ENCODE peak calls at places on chromosomes 13 and 19, in ten cellular contexts. X, H, O, R, F, P, K, L, C and B are unnamed samples.

GRCh38 chr19:24033962-24034342 is 53.0 kb upstream of the ZNF254 start:
- DNase-seq in X (peak), H (peak), O (peak), R (peak), F (peak), P (peak), K (peak), L (no peak), C (peak), B (peak)

GRCh38 chr19:30122431-30122830 is 180.4 kb downstream of the URI1 start:
- DNase-seq in X (no peak), H (no peak), O (no peak), R (no peak), F (no peak), P (no peak), K (no peak), L (no peak), C (no peak), B (no peak)

GRCh38 chr13:32016631-32017030 is 14.9 kb upstream of the FRY start:
- DNase-seq in X (no peak), H (no peak), O (no peak), R (no peak), F (no peak), P (no peak), K (no peak), L (no peak), C (no peak), B (no peak)

GRCh38 chr19:29666634-29667389 is 1.6 kb downstream of the PLEKHF1 start:
- DNase-seq in X (peak), H (peak), O (peak), R (no peak), F (peak), P (peak), K (no peak), L (peak), C (peak), B (peak)

GRCh38 chr19:15368798-15369593 is 10.6 kb downstream of the AKAP8 start:
- DNase-seq in X (no peak), H (no peak), O (no peak), R (no peak), F (no peak), P (no peak), K (no peak), L (no peak), C (no peak), B (no peak)

GRCh38 chr13:44667950-44668349 is 91.8 kb upstream of the TSC22D1 start:
- DNase-seq in X (no peak), H (no peak), O (no peak), R (no peak), F (no peak), P (peak), K (no peak), L (no peak), C (no peak), B (no peak)

GRCh38 chr13:98492335-98493034 is 84.4 kb downstream of the STK24 start:
- DNase-seq in X (no peak), H (no peak), O (no peak), R (no peak), F (no peak), P (no peak), K (no peak), L (no peak), C (no peak), B (no peak)

GRCh38 chr13:67230774-67231480 is 791 bp upstream of the PCDH9 start:
- DNase-seq in X (peak), H (peak), O (peak), R (peak), F (peak), P (peak), K (peak), L (peak), C (peak), B (peak)

GRCh38 chr19:31553112-31553843 is 204.0 kb upstream of the TSHZ3 start:
- DNase-seq in X (no peak), H (no peak), O (no peak), R (no peak), F (no peak), P (no peak), K (no peak), L (peak), C (no peak), B (no peak)

GRCh38 chr13:24127116-24127631 is 33.3 kb upstream of the SPATA13 start:
- DNase-seq in X (no peak), H (no peak), O (peak), R (no peak), F (no peak), P (no peak), K (no peak), L (no peak), C (no peak), B (no peak)

GRCh38 chr19:7337380-7338194 is 11.2 kb upstream of the ARHGEF18 start:
- DNase-seq in X (no peak), H (no peak), O (no peak), R (no peak), F (peak), P (no peak), K (no peak), L (no peak), C (no peak), B (peak)
- TF ChIP-seq CTCF in X (no peak), H (no peak), O (no peak), R (no peak), F (no peak), P (no peak), K (no peak), L (no peak), C (no peak), B (no peak)

DNA sequence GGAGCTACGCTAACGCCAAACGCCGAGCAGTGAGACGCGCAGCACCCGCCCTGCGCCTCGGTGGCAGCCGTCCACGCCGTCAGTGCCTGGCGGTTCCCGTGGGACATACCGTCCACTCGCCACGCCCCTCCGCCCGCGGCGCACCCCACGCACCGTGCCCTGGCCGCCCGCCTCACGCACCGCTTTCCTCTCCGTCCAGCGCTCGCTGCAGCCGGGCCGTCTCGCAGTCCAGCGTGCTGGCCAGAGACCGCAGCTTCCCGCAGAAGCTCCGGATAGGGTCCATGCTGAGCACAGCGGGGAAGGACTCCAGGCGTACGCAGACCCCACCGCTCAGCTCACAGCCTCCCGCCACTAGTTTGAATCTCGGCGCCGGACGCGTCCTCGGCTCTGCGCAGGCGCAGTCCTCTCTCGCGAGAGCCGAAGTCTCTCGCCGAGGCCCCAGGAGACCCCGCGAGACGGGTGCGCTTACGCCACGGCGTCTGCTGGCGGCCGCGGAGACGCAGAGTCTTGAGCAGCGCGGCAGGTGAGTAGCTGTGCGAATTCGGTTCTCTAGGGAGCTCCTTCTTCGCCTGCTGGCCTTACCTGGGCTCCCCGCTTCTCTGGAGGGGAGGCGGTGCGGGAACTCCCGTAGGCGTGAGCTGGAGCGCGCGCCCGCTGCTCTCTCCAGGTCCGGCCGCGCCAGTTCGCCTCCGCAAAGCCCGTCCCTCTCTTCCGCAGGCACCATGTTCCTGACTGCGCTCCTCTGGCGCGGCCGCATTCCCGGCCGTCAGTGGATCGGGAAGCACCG is at the start of the genes MRPL57 and SKA3:
- DNase-seq in X (peak), H (peak), O (peak), R (peak), F (peak), P (peak), K (peak), L (peak), C (peak), B (peak)
- TF ChIP-seq CTCF in X (peak), H (no peak), O (no peak), R (no peak), F (peak), P (peak), K (no peak), L (no peak), C (no peak), B (no peak)

GRCh38 chr19:10290876-10291553 is 1.3 kb downstream of the ICAM5 start:
- DNase-seq in X (peak), H (peak), O (peak), R (peak), F (no peak), P (peak), K (peak), L (no peak), C (peak), B (no peak)

GRCh38 chr19:10289836-10290438 is at the start of gene ICAM5:
- DNase-seq in X (no peak), H (peak), O (no peak), R (no peak), F (no peak), P (no peak), K (no peak), L (no peak), C (peak), B (peak)

GRCh38 chr19:10288662-10289166 is 1.0 kb upstream of the ICAM5 start:
- DNase-seq in X (no peak), H (peak), O (peak), R (no peak), F (no peak), P (no peak), K (peak), L (no peak), C (peak), B (no peak)

GRCh38 chr19:10290439-10290875 is 705 bp downstream of the ICAM5 start:
- DNase-seq in X (no peak), H (peak), O (no peak), R (no peak), F (no peak), P (no peak), K (no peak), L (no peak), C (peak), B (no peak)

GRCh38 chr19:10289167-10289835 is 451 bp upstream of the ICAM5 start:
- DNase-seq in X (no peak), H (peak), O (peak), R (peak), F (no peak), P (no peak), K (peak), L (no peak), C (peak), B (no peak)
- TF ChIP-seq CTCF in X (no peak), H (no peak), O (no peak), R (no peak), F (no peak), P (no peak), K (no peak), L (no peak), C (no peak), B (no peak)

GRCh38 chr19:39845172-39845571 is 1.0 kb downstream of the FBL start:
- DNase-seq in X (no peak), H (no peak), O (no peak), R (no peak), F (no peak), P (no peak), K (no peak), L (no peak), C (no peak), B (no peak)

GRCh38 chr19:39846678-39847486 is 703 bp upstream of the FBL start:
- DNase-seq in X (no peak), H (peak), O (no peak), R (no peak), F (no peak), P (peak), K (no peak), L (no peak), C (no peak), B (no peak)

GRCh38 chr19:39846176-39846677 is at the start of gene FBL:
- DNase-seq in X (peak), H (peak), O (peak), R (peak), F (peak), P (peak), K (peak), L (peak), C (peak), B (peak)

GRCh38 chr19:39843919-39844793 is 2.0 kb downstream of the FBL start:
- DNase-seq in X (no peak), H (peak), O (no peak), R (no peak), F (no peak), P (peak), K (no peak), L (no peak), C (no peak), B (no peak)

DNA sequence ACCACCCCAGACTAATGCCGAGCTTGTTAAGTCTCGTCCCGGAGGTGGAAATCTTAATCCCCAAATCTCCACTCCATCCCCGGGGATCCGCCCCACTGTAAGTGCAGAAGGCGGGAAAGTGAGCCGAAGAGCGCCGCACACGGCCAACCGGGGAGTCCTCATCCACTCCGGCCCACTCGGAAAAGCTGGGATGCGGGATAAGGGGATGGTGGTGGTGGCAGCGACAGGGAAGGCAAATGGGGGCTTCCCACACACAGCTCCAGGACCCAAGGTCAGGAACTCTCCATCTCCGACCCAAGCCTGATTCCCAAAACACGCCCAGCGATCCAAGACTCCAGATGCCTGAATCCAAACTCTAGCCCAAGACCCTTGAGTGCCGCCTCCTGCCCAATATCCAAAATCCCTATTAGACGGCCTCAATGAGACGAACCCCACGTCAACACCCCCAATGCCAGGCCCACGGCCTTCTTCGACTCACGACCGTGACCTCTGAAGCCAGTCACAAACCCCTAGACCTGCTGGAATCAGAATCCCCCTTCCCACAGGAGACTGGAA is 481 bp downstream of the FBL start:
- DNase-seq in X (no peak), H (peak), O (no peak), R (no peak), F (no peak), P (peak), K (no peak), L (no peak), C (peak), B (no peak)
- TF ChIP-seq CTCF in X (no peak), H (peak), O (no peak), R (no peak), F (no peak), P (peak), K (no peak), L (no peak), C (no peak), B (no peak)

DNA sequence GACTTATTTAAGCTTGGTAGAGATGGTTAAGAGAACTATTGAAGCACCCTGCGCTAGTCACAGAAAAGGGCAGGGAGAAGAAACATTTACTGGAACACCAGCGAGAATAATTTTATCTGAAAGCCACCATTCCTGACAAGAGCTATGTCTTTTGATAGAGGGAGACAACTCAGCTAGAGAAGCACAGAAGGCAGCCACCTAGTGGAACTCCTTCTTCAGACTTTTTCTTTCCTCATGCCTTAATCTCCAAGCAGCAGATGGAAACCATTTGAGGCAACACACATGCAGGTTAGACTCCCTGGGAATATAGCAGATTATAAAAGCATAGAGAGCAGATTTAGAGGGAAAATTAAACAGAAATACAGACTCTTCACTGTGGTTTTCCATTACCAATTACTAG is 813.4 kb downstream of the SLITRK6 start:
- DNase-seq in X (no peak), H (no peak), O (no peak), R (no peak), F (no peak), P (no peak), K (no peak), L (no peak), C (no peak), B (no peak)
- TF ChIP-seq CTCF in X (no peak), H (no peak), O (no peak), R (no peak), F (no peak), P (no peak), K (no peak), L (no peak), C (no peak), B (no peak)

GRCh38 chr19:1173845-1174809 is at the start of gene SBNO2:
- DNase-seq in X (peak), H (peak), O (peak), R (peak), F (peak), P (peak), K (peak), L (peak), C (peak), B (peak)
- TF ChIP-seq CTCF in X (no peak), H (no peak), O (no peak), R (no peak), F (no peak), P (no peak), K (no peak), L (no peak), C (no peak), B (no peak)

GRCh38 chr13:81639984-81640582 is 1299.2 kb upstream of the SPRY2 start:
- DNase-seq in X (no peak), H (no peak), O (no peak), R (no peak), F (no peak), P (no peak), K (no peak), L (no peak), C (peak), B (no peak)
- TF ChIP-seq CTCF in X (no peak), H (no peak), O (no peak), R (no peak), F (no peak), P (peak), K (no peak), L (no peak), C (peak), B (no peak)

GRCh38 chr19:40744554-40745401 is 5.5 kb downstream of the ACTMAP start:
- DNase-seq in X (no peak), H (peak), O (no peak), R (no peak), F (no peak), P (no peak), K (peak), L (no peak), C (no peak), B (peak)
- TF ChIP-seq CTCF in X (no peak), H (no peak), O (no peak), R (no peak), F (no peak), P (no peak), K (no peak), L (no peak), C (no peak), B (no peak)

GRCh38 chr13:106382569-106382968 is 152.9 kb downstream of the EFNB2 start:
- DNase-seq in X (no peak), H (no peak), O (no peak), R (no peak), F (no peak), P (no peak), K (no peak), L (no peak), C (no peak), B (no peak)
- TF ChIP-seq CTCF in X (no peak), H (no peak), O (no peak), R (no peak), F (no peak), P (no peak), K (no peak), L (no peak), C (no peak), B (no peak)